ENCODE peak calls at places on chromosomes 13 and 19, in nine cellular contexts. U is T-cell; Q is NCI-H526; Y is stimulated activated CD8-positive, alpha-beta memory T cell treated with anti-CD3 and anti-CD28 coated beads, Interleukin-4, amount 100 ng/mL, for 24 hours; K is activated CD4-positive, alpha-beta T cell treated with anti-CD3 and anti-CD28 coated beads for 36 hours; N is heart right ventricle; G is stimulated activated CD4-positive, alpha-beta T cell treated with anti-CD3 and anti-CD28 coated beads, TNF-alpha, amount 100 ng/mL, for 48 hours; L is GDM1; X is HFFc6. J is an unnamed sample.
A peak's percentile ranks its signal among the peaks of the same experiment; 100 is the strongest.

GRCh38 chr13:33797622-33798021 is 20.3 kb upstream of the RFC3 start:
- DNase-seq in U (no peak), K (no peak), Y (no peak), N (no peak), L (no peak), Q (no peak), X (no peak), G (no peak), J (peak; percentile 31)

GRCh38 chr13:109707044-109707794 is 79.2 kb downstream of the IRS2 start:
- DNase-seq in K (no peak), X (no peak), U (no peak), L (no peak), Q (peak; percentile 98), G (no peak), Y (no peak), N (no peak), J (no peak)

GRCh38 chr13:39803156-39803555 is 147.7 kb downstream of the COG6 start:
- DNase-seq in L (no peak), N (no peak), K (no peak), G (no peak), U (no peak), X (no peak), Y (no peak), Q (no peak), J (no peak)

GRCh38 chr13:94251801-94252200 is 227.7 kb downstream of the DCT start:
- DNase-seq in N (no peak), Q (no peak), Y (no peak), K (no peak), L (no peak), G (no peak), U (no peak), X (no peak), J (peak; percentile 88)

GRCh38 chr19:48878219-48879024 is 6.2 kb downstream of the PPP1R15A start:
- DNase-seq in Y (no peak), U (no peak), G (no peak), K (peak; percentile 24), Q (no peak), L (no peak), N (no peak), X (no peak), J (no peak)

GRCh38 chr19:11286312-11286974 is 9.5 kb upstream of the TSPAN16 start:
- DNase-seq in N (no peak), Q (no peak), G (no peak), K (no peak), X (peak; percentile 11), U (no peak), Y (no peak), L (no peak), J (no peak)

GRCh38 chr13:69213331-69213850 is 894.2 kb upstream of the ATXN8OS start:
- DNase-seq in N (no peak), U (no peak), L (no peak), G (no peak), K (no peak), Y (no peak), X (no peak), Q (no peak), J (no peak)

GRCh38 chr19:18156841-18157464 is 4.0 kb downstream of the PIK3R2 start:
- DNase-seq in G (no peak), U (no peak), L (no peak), K (no peak), Q (no peak), X (peak; percentile 65), Y (no peak), N (peak; percentile 90), J (peak; percentile 69)

GRCh38 chr19:2186071-2186846 is 22.5 kb downstream of the DOT1L start:
- DNase-seq in Q (no peak), X (peak; percentile 97), G (no peak), L (no peak), U (no peak), K (no peak), Y (no peak), N (peak; percentile 85), J (peak; percentile 69)

GRCh38 chr13:66618702-66619101 is 611.4 kb downstream of the PCDH9 start:
- DNase-seq in X (peak; percentile 51), N (no peak), Y (no peak), L (no peak), G (no peak), Q (peak; percentile 61), K (no peak), U (no peak), J (peak; percentile 52)

GRCh38 chr13:30464496-30465351 is 1.0 kb downstream of the HMGB1 start:
- DNase-seq in K (peak; percentile 87), G (peak; percentile 53), Y (peak; percentile 70), N (peak; percentile 82), X (peak; percentile 69), Q (peak; percentile 90), U (peak; percentile 80), L (peak; percentile 94), J (peak; percentile 83)

GRCh38 chr13:100803091-100803490 is 128.5 kb upstream of the TMTC4 start:
- DNase-seq in G (no peak), X (no peak), U (no peak), Y (no peak), K (no peak), L (no peak), Q (no peak), N (no peak), J (no peak)

GRCh38 chr19:3722443-3723109 is 14.4 kb downstream of the TJP3 start:
- DNase-seq in Y (no peak), U (no peak), N (no peak), X (no peak), K (no peak), L (no peak), Q (peak; percentile 33), G (no peak), J (no peak)

GRCh38 chr19:44747739-44748425 is 626 bp upstream of the BCL3 start:
- DNase-seq in G (no peak), K (peak; percentile 65), L (peak; percentile 73), N (peak; percentile 78), Q (peak; percentile 48), Y (no peak), U (peak; percentile 28), X (peak; percentile 46), J (peak; percentile 76)

GRCh38 chr19:10462557-10462956 is 40.6 kb downstream of the KEAP1 start:
- DNase-seq in K (no peak), Q (no peak), X (no peak), U (no peak), G (no peak), N (no peak), L (no peak), Y (no peak), J (no peak)

GRCh38 chr13:28636078-28636477 is 22.9 kb upstream of the POMP start:
- DNase-seq in G (no peak), K (no peak), Y (no peak), Q (no peak), X (peak; percentile 72), U (no peak), N (no peak), L (no peak), J (peak; percentile 34)

GRCh38 chr13:67438465-67438864 is 208.3 kb upstream of the PCDH9 start:
- DNase-seq in N (no peak), Y (no peak), G (no peak), L (no peak), Q (peak; percentile 5), U (no peak), K (no peak), X (no peak), J (peak; percentile 38)

GRCh38 chr13:24671367-24672117 is 8.7 kb upstream of the ATP12A start:
- DNase-seq in G (no peak), U (no peak), N (no peak), Q (peak; percentile 92), L (no peak), X (peak; percentile 93), K (no peak), Y (no peak), J (peak; percentile 61)

GRCh38 chr13:88887045-88887662 is 1216.0 kb downstream of the SLITRK5 start:
- DNase-seq in G (no peak), N (no peak), K (no peak), U (no peak), Q (no peak), L (no peak), Y (no peak), X (no peak), J (no peak)

GRCh38 chr13:114047358-114047881 is 73.5 kb upstream of the C13orf46 start:
- DNase-seq in Y (no peak), U (no peak), N (no peak), K (no peak), G (no peak), Q (peak; percentile 92), X (no peak), L (no peak), J (no peak)

GRCh38 chr13:103948477-103948876 is 882.3 kb upstream of the SLC10A2 start:
- DNase-seq in U (no peak), Y (no peak), L (no peak), K (no peak), Q (no peak), N (no peak), X (no peak), G (no peak), J (no peak)

GRCh38 chr19:49017041-49017665 is at the start of gene LHB:
- DNase-seq in U (no peak), K (no peak), Q (no peak), Y (no peak), L (no peak), N (no peak), G (no peak), X (no peak), J (no peak)

GRCh38 chr19:10292789-10293636 is 3.3 kb downstream of the ICAM5 start:
- DNase-seq in Y (no peak), N (no peak), L (no peak), G (no peak), Q (no peak), K (peak; percentile 33), U (no peak), X (no peak), J (no peak)

GRCh38 chr19:44640518-44640917 is 3.2 kb upstream of the PVR start:
- DNase-seq in N (no peak), G (no peak), X (peak; percentile 38), Q (no peak), L (no peak), U (no peak), K (no peak), Y (no peak), J (peak; percentile 62)

GRCh38 chr19:8194528-8195275 is 14.5 kb upstream of the CERS4 start:
- DNase-seq in G (no peak), N (peak; percentile 20), X (no peak), L (peak; percentile 84), K (peak; percentile 63), Q (no peak), Y (no peak), U (peak; percentile 27), J (no peak)

GRCh38 chr19:45809643-45810159 is 5.4 kb downstream of the RSPH6A start:
- DNase-seq in Y (no peak), U (no peak), K (no peak), G (no peak), N (no peak), Q (peak; percentile 28), L (peak; percentile 54), X (peak; percentile 60), J (peak; percentile 87)

J was measured in LHCN-M2.